ENCODE peak calls at places on chromosomes 11 and 22, in eight cellular contexts. One of them, this sample, is unnamed.

GRCh38 chr22:19740586-19740985 is 17.2 kb downstream of the GP1BB start:
- DNase-seq in stomach: no peak
- DNase-seq in H54: no peak
- DNase-seq in GM12891: no peak
- DNase-seq in body of pancreas: no peak
- DNase-seq in lower leg skin: no peak
- DNase-seq in A549: no peak
- DNase-seq in Peyer's patch: no peak
- DNase-seq in this sample: no peak

GRCh38 chr22:32389685-32390084 is 22.4 kb downstream of the RTCB start:
- DNase-seq in stomach: no peak
- DNase-seq in lower leg skin: no peak
- DNase-seq in body of pancreas: no peak
- DNase-seq in GM12891: no peak
- DNase-seq in Peyer's patch: no peak
- DNase-seq in A549: no peak
- DNase-seq in H54: no peak
- DNase-seq in this sample: no peak

GRCh38 chr11:109641549-109641948 is 219.6 kb downstream of the C11orf87 start:
- DNase-seq in body of pancreas: no peak
- DNase-seq in GM12891: no peak
- DNase-seq in Peyer's patch: no peak
- DNase-seq in stomach: no peak
- DNase-seq in A549: peak; percentile 0
- DNase-seq in H54: no peak
- DNase-seq in lower leg skin: no peak
- DNase-seq in this sample: peak; percentile 0

GRCh38 chr11:72574046-72574445 is 100.2 kb downstream of the PDE2A start:
- DNase-seq in H54: no peak
- DNase-seq in stomach: peak; percentile 10
- DNase-seq in Peyer's patch: no peak
- DNase-seq in body of pancreas: no peak
- DNase-seq in lower leg skin: peak; percentile 23
- DNase-seq in GM12891: no peak
- DNase-seq in A549: no peak
- DNase-seq in this sample: no peak

GRCh38 chr11:59550842-59551650 is 39.7 kb downstream of the OR4D9 start:
- DNase-seq in H54: no peak
- DNase-seq in stomach: peak; percentile 76
- DNase-seq in GM12891: no peak
- DNase-seq in Peyer's patch: peak; percentile 61
- DNase-seq in body of pancreas: peak; percentile 88
- DNase-seq in A549: no peak
- DNase-seq in lower leg skin: peak; percentile 95
- DNase-seq in this sample: peak; percentile 93

GRCh38 chr11:31711137-31711536 is 100.0 kb downstream of the PAX6 start:
- DNase-seq in Peyer's patch: no peak
- DNase-seq in stomach: no peak
- DNase-seq in H54: no peak
- DNase-seq in lower leg skin: no peak
- DNase-seq in body of pancreas: no peak
- DNase-seq in A549: no peak
- DNase-seq in GM12891: no peak
- DNase-seq in this sample: no peak

GRCh38 chr11:35875466-35875865 is 68.4 kb upstream of the LDLRAD3 start:
- DNase-seq in Peyer's patch: no peak
- DNase-seq in H54: no peak
- DNase-seq in GM12891: no peak
- DNase-seq in lower leg skin: no peak
- DNase-seq in stomach: no peak
- DNase-seq in body of pancreas: no peak
- DNase-seq in A549: no peak
- DNase-seq in this sample: no peak

GRCh38 chr22:39739338-39740027 is 154.1 kb downstream of the ENTHD1 start:
- DNase-seq in A549: no peak
- DNase-seq in lower leg skin: no peak
- DNase-seq in H54: no peak
- DNase-seq in stomach: no peak
- DNase-seq in Peyer's patch: no peak
- DNase-seq in GM12891: no peak
- DNase-seq in body of pancreas: no peak
- DNase-seq in this sample: no peak

GRCh38 chr22:20571531-20572007 is 64.2 kb downstream of the MED15 start:
- DNase-seq in Peyer's patch: no peak
- DNase-seq in A549: peak; percentile 28
- DNase-seq in stomach: peak; percentile 43
- DNase-seq in lower leg skin: no peak
- DNase-seq in H54: no peak
- DNase-seq in body of pancreas: no peak
- DNase-seq in GM12891: peak; percentile 64
- DNase-seq in this sample: peak; percentile 73

GRCh38 chr11:1959786-1960185 is 12.7 kb downstream of the MRPL23 start:
- DNase-seq in lower leg skin: peak; percentile 37
- DNase-seq in A549: no peak
- DNase-seq in Peyer's patch: no peak
- DNase-seq in H54: no peak
- DNase-seq in GM12891: no peak
- DNase-seq in stomach: no peak
- DNase-seq in body of pancreas: no peak
- DNase-seq in this sample: no peak

GRCh38 chr11:102664001-102664752 is 39.0 kb upstream of the MMP20 start:
- DNase-seq in stomach: no peak
- DNase-seq in GM12891: no peak
- DNase-seq in lower leg skin: no peak
- DNase-seq in A549: no peak
- DNase-seq in Peyer's patch: no peak
- DNase-seq in H54: no peak
- DNase-seq in body of pancreas: no peak
- DNase-seq in this sample: peak; percentile 1

GRCh38 chr11:64245401-64245796 is 1.3 kb downstream of the PPP1R14B start:
- DNase-seq in H54: no peak
- DNase-seq in Peyer's patch: peak; percentile 66
- DNase-seq in stomach: peak; percentile 66
- DNase-seq in A549: no peak
- DNase-seq in lower leg skin: no peak
- DNase-seq in body of pancreas: peak; percentile 77
- DNase-seq in GM12891: no peak
- DNase-seq in this sample: no peak

GRCh38 chr22:27133951-27134664 is 476.7 kb downstream of the MIAT start:
- DNase-seq in lower leg skin: peak; percentile 89
- DNase-seq in stomach: peak; percentile 44
- DNase-seq in GM12891: peak; percentile 19
- DNase-seq in Peyer's patch: no peak
- DNase-seq in H54: peak; percentile 52
- DNase-seq in body of pancreas: peak; percentile 56
- DNase-seq in A549: peak; percentile 71
- DNase-seq in this sample: peak; percentile 83

GRCh38 chr11:2550606-2550970 is 105.8 kb downstream of the KCNQ1 start:
- DNase-seq in lower leg skin: no peak
- DNase-seq in Peyer's patch: peak; percentile 39
- DNase-seq in body of pancreas: no peak
- DNase-seq in stomach: no peak
- DNase-seq in A549: no peak
- DNase-seq in GM12891: no peak
- DNase-seq in H54: no peak
- DNase-seq in this sample: no peak

GRCh38 chr22:46538816-46539163 is 1.4 kb upstream of the CELSR1 start:
- DNase-seq in stomach: no peak
- DNase-seq in body of pancreas: peak; percentile 41
- DNase-seq in GM12891: no peak
- DNase-seq in A549: no peak
- DNase-seq in H54: no peak
- DNase-seq in lower leg skin: no peak
- DNase-seq in Peyer's patch: no peak
- DNase-seq in this sample: no peak

GRCh38 chr11:121741954-121742361 is 289.2 kb upstream of the SORL1-AS1 start:
- DNase-seq in lower leg skin: peak; percentile 89
- DNase-seq in GM12891: no peak
- DNase-seq in H54: no peak
- DNase-seq in A549: no peak
- DNase-seq in Peyer's patch: no peak
- DNase-seq in body of pancreas: peak; percentile 46
- DNase-seq in stomach: no peak
- DNase-seq in this sample: no peak

GRCh38 chr11:116829525-116830183 is at the start of gene APOC3:
- DNase-seq in body of pancreas: no peak
- DNase-seq in Peyer's patch: peak; percentile 79
- DNase-seq in GM12891: no peak
- DNase-seq in stomach: no peak
- DNase-seq in lower leg skin: no peak
- DNase-seq in H54: no peak
- DNase-seq in A549: no peak
- DNase-seq in this sample: no peak

GRCh38 chr11:57484141-57484710 is 23.9 kb downstream of the RTN4RL2 start:
- DNase-seq in body of pancreas: no peak
- DNase-seq in A549: no peak
- DNase-seq in GM12891: no peak
- DNase-seq in Peyer's patch: no peak
- DNase-seq in lower leg skin: no peak
- DNase-seq in stomach: no peak
- DNase-seq in H54: no peak
- DNase-seq in this sample: no peak

GRCh38 chr11:17719028-17719939 is at the start of gene MYOD1:
- DNase-seq in Peyer's patch: no peak
- DNase-seq in lower leg skin: no peak
- DNase-seq in stomach: no peak
- DNase-seq in body of pancreas: no peak
- DNase-seq in A549: no peak
- DNase-seq in H54: no peak
- DNase-seq in GM12891: no peak
- DNase-seq in this sample: peak; percentile 11

GRCh38 chr22:43014062-43014875 is 680 bp downstream of the PACSIN2 start:
- DNase-seq in H54: no peak
- DNase-seq in GM12891: peak; percentile 49
- DNase-seq in Peyer's patch: peak; percentile 64
- DNase-seq in A549: no peak
- DNase-seq in stomach: peak; percentile 47
- DNase-seq in lower leg skin: peak; percentile 90
- DNase-seq in body of pancreas: peak; percentile 51
- DNase-seq in this sample: peak; percentile 42

GRCh38 chr11:75858613-75859012 is 43.6 kb downstream of the UVRAG start:
- DNase-seq in H54: no peak
- DNase-seq in GM12891: no peak
- DNase-seq in A549: no peak
- DNase-seq in lower leg skin: no peak
- DNase-seq in body of pancreas: no peak
- DNase-seq in Peyer's patch: no peak
- DNase-seq in stomach: no peak
- DNase-seq in this sample: no peak

DNA sequence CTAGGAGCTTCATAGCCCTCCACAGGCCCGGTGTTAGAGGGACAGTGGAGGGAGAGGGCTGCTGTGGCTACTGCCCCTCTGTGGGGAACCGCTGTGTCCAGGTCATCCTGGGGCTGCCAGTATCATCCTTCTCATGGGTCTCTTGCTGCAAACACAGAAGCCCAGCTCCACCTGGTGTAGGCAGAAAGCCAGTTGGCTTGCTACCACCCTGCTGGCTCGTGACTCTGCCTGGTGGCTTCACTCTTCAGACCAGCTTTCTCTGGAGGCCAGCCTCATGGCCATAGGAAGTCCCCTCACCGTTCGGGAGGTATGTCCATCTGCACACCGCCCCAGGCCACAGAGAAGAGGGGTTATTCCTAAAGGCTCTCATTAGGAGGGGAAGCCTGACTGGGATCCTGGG is 19.4 kb upstream of the SUSD2 start:
- DNase-seq in lower leg skin: no peak
- DNase-seq in Peyer's patch: no peak
- DNase-seq in A549: no peak
- DNase-seq in stomach: peak; percentile 86
- DNase-seq in H54: no peak
- DNase-seq in body of pancreas: peak; percentile 38
- DNase-seq in GM12891: no peak
- DNase-seq in this sample: no peak
- TF ChIP-seq POLR2A in lower leg skin: no peak
- TF ChIP-seq POLR2A in Peyer's patch: no peak
- TF ChIP-seq POLR2A in A549: no peak
- TF ChIP-seq POLR2A in stomach: no peak
- TF ChIP-seq POLR2A in H54: no peak
- TF ChIP-seq POLR2A in body of pancreas: no peak
- TF ChIP-seq POLR2A in GM12891: no peak
- TF ChIP-seq POLR2A in this sample: no peak

GRCh38 chr11:65506770-65507485 is 8.1 kb downstream of the MALAT1 start:
- DNase-seq in lower leg skin: no peak
- DNase-seq in GM12891: no peak
- DNase-seq in body of pancreas: no peak
- DNase-seq in stomach: peak; percentile 56
- DNase-seq in Peyer's patch: no peak
- DNase-seq in A549: no peak
- DNase-seq in H54: no peak
- DNase-seq in this sample: peak; percentile 81
- TF ChIP-seq POLR2A in lower leg skin: no peak
- TF ChIP-seq POLR2A in GM12891: peak; percentile 99
- TF ChIP-seq POLR2A in body of pancreas: peak; percentile 72
- TF ChIP-seq POLR2A in stomach: peak; percentile 48
- TF ChIP-seq POLR2A in Peyer's patch: peak; percentile 43
- TF ChIP-seq POLR2A in A549: peak; percentile 20
- TF ChIP-seq POLR2A in H54: peak; percentile 53
- TF ChIP-seq POLR2A in this sample: peak; percentile 95

GRCh38 chr11:61963016-61963281 is 4.5 kb downstream of the FTH1 start:
- DNase-seq in GM12891: no peak
- DNase-seq in H54: no peak
- DNase-seq in A549: no peak
- DNase-seq in stomach: no peak
- DNase-seq in body of pancreas: no peak
- DNase-seq in Peyer's patch: peak; percentile 57
- DNase-seq in lower leg skin: peak; percentile 78
- DNase-seq in this sample: no peak
- TF ChIP-seq POLR2A in GM12891: no peak
- TF ChIP-seq POLR2A in H54: peak; percentile 30
- TF ChIP-seq POLR2A in A549: peak; percentile 51
- TF ChIP-seq POLR2A in stomach: no peak
- TF ChIP-seq POLR2A in body of pancreas: no peak
- TF ChIP-seq POLR2A in Peyer's patch: no peak
- TF ChIP-seq POLR2A in lower leg skin: no peak
- TF ChIP-seq POLR2A in this sample: no peak

GRCh38 chr22:41619979-41620645 is 731 bp downstream of the DESI1 start:
- DNase-seq in GM12891: peak; percentile 19
- DNase-seq in body of pancreas: peak; percentile 45
- DNase-seq in H54: no peak
- DNase-seq in Peyer's patch: peak; percentile 75
- DNase-seq in lower leg skin: peak; percentile 91
- DNase-seq in A549: no peak
- DNase-seq in stomach: peak; percentile 51
- DNase-seq in this sample: peak; percentile 70

GRCh38 chr22:41621099-41621910 is at the start of gene XRCC6:
- DNase-seq in Peyer's patch: peak; percentile 100
- DNase-seq in lower leg skin: peak; percentile 100
- DNase-seq in H54: peak; percentile 93
- DNase-seq in body of pancreas: peak; percentile 100
- DNase-seq in stomach: peak; percentile 100
- DNase-seq in A549: peak; percentile 97
- DNase-seq in GM12891: peak; percentile 98
- DNase-seq in this sample: peak; percentile 100

GRCh38 chr22:41621911-41622179 is 750 bp downstream of the XRCC6 start:
- DNase-seq in A549: no peak
- DNase-seq in Peyer's patch: no peak
- DNase-seq in lower leg skin: no peak
- DNase-seq in body of pancreas: no peak
- DNase-seq in H54: no peak
- DNase-seq in stomach: no peak
- DNase-seq in GM12891: no peak
- DNase-seq in this sample: no peak

GRCh38 chr22:41625577-41625976 is 4.5 kb downstream of the XRCC6 start:
- DNase-seq in lower leg skin: no peak
- DNase-seq in body of pancreas: no peak
- DNase-seq in A549: no peak
- DNase-seq in GM12891: no peak
- DNase-seq in H54: no peak
- DNase-seq in stomach: no peak
- DNase-seq in Peyer's patch: no peak
- DNase-seq in this sample: no peak

GRCh38 chr22:41620646-41621098 is at the start of gene DESI1:
- DNase-seq in A549: no peak
- DNase-seq in Peyer's patch: no peak
- DNase-seq in stomach: no peak
- DNase-seq in H54: no peak
- DNase-seq in GM12891: peak; percentile 32
- DNase-seq in body of pancreas: peak; percentile 40
- DNase-seq in lower leg skin: no peak
- DNase-seq in this sample: no peak
- TF ChIP-seq POLR2A in A549: peak; percentile 34
- TF ChIP-seq POLR2A in Peyer's patch: peak; percentile 97
- TF ChIP-seq POLR2A in stomach: no peak
- TF ChIP-seq POLR2A in H54: peak; percentile 54
- TF ChIP-seq POLR2A in GM12891: peak; percentile 86
- TF ChIP-seq POLR2A in body of pancreas: peak; percentile 92
- TF ChIP-seq POLR2A in lower leg skin: no peak
- TF ChIP-seq POLR2A in this sample: no peak

This sample was measured in erythroblast.